ENCODE peak calls at places on chromosomes 6 and 20, in four cellular contexts. P is GM12865, D is ELR, S is NCI-H748 treated with DMSO at 0.1 percent for 48 hours. U is an unnamed sample.
A peak's percentile ranks its signal among the peaks of the same experiment; 100 is the strongest.

GRCh38 chr20:59903631-59904030 is 29.8 kb downstream of the SYCP2 start:
- DNase-seq in S (no peak), P (no peak), D (no peak), U (no peak)

GRCh38 chr6:134880487-134881190 is 69.3 kb downstream of the ALDH8A1 start:
- DNase-seq in S (no peak), P (no peak), D (peak; percentile 26), U (no peak)

GRCh38 chr6:138600726-138601125 is 101.4 kb upstream of the NHSL1 start:
- DNase-seq in D (peak; percentile 67), S (no peak), P (no peak), U (no peak)

GRCh38 chr20:61500791-61501321 is 248.8 kb downstream of the CDH4 start:
- DNase-seq in S (no peak), D (peak; percentile 27), P (no peak), U (no peak)

GRCh38 chr20:43590036-43590391 is 723 bp upstream of the IFT52 start:
- DNase-seq in P (peak; percentile 35), D (peak; percentile 24), S (peak; percentile 58), U (no peak)

GRCh38 chr6:116611020-116611419 is 5.3 kb upstream of the RSPH4A start:
- DNase-seq in P (no peak), S (no peak), D (no peak), U (no peak)

GRCh38 chr20:38242848-38243449 is 17.6 kb downstream of the KIAA1755 start:
- DNase-seq in P (peak; percentile 29), S (no peak), D (peak; percentile 58), U (no peak)

GRCh38 chr20:24131684-24132083 is 143.1 kb upstream of the GGTLC1 start:
- DNase-seq in S (no peak), D (no peak), P (no peak), U (no peak)

GRCh38 chr20:41135187-41135887 is 2.0 kb upstream of the PLCG1 start:
- DNase-seq in D (peak; percentile 57), S (peak; percentile 46), P (peak; percentile 71), U (peak; percentile 69)

GRCh38 chr6:49001856-49002255 is 461.2 kb downstream of the MMUT start:
- DNase-seq in P (no peak), S (no peak), D (peak; percentile 50), U (no peak)

GRCh38 chr6:4801491-4802118 is 25.4 kb downstream of the CDYL start:
- DNase-seq in P (peak; percentile 81), D (no peak), S (no peak), U (no peak)

GRCh38 chr20:16537025-16537665 is 36.1 kb downstream of the KIF16B start:
- DNase-seq in D (no peak), P (no peak), S (no peak), U (peak; percentile 55)